ENCODE peak calls at places on chromosome 21, in four cellular contexts. U is esophagus squamous epithelium, C is left lung, Q is BE2C. O is an unnamed sample. For H3K27me3, the result is how much of the 10 kb centered on the place peaks cover.

GRCh38 chr21:15928686-15929085 is 198.9 kb downstream of the USP25 start:
- DNase-seq in U (no peak), C (no peak), Q (no peak), O (no peak)

GRCh38 chr21:43921979-43922945 is 57.2 kb downstream of the AGPAT3 start:
- DNase-seq in U (no peak), C (peak), Q (peak), O (peak)

GRCh38 chr21:23160914-23161313 is 2162.7 kb downstream of the NCAM2 start:
- DNase-seq in U (no peak), C (no peak), Q (no peak), O (no peak)

GRCh38 chr21:44443291-44443890 is 11.9 kb upstream of the LRRC3 start:
- DNase-seq in U (no peak), C (peak), Q (peak), O (no peak)

GRCh38 chr21:39168800-39169199 is 14.5 kb downstream of the PSMG1 start:
- DNase-seq in U (no peak), C (no peak), Q (no peak), O (no peak)

GRCh38 chr21:18499761-18500376 is 96.3 kb upstream of the TMPRSS15 start:
- DNase-seq in U (no peak), C (no peak), Q (peak), O (peak)

GRCh38 chr21:23887709-23888303 is 1719.5 kb downstream of the MRPL39 start:
- DNase-seq in U (no peak), C (no peak), Q (no peak), O (no peak)

GRCh38 chr21:41160036-41160435 is 7.9 kb upstream of the BACE2 start:
- DNase-seq in U (no peak), C (no peak), Q (no peak), O (no peak)

GRCh38 chr21:39050839-39051560 is 132.3 kb downstream of the PSMG1 start:
- DNase-seq in U (no peak), C (no peak), Q (no peak), O (no peak)

GRCh38 chr21:17491716-17492414 is 21.0 kb upstream of the CXADR start:
- DNase-seq in U (no peak), C (no peak), Q (no peak), O (peak)

GRCh38 chr21:17050156-17050555 is 462.7 kb upstream of the CXADR start:
- DNase-seq in U (no peak), C (no peak), Q (no peak), O (no peak)

GRCh38 chr21:37787456-37787855 is 128.8 kb downstream of the KCNJ6 start:
- DNase-seq in U (no peak), C (no peak), Q (no peak), O (peak)

GRCh38 chr21:36773111-36773510 is 74.2 kb downstream of the SIM2 start:
- DNase-seq in U (no peak), C (peak), Q (peak), O (no peak)

GRCh38 chr21:29077651-29078090 is 4.2 kb upstream of the CCT8 start:
- DNase-seq in U (no peak), C (no peak), Q (no peak), O (peak)

GRCh38 chr21:39107739-39108138 is 75.5 kb downstream of the PSMG1 start:
- DNase-seq in U (no peak), C (no peak), Q (no peak), O (no peak)

GRCh38 chr21:37208741-37209225 is 58.4 kb downstream of the VPS26C start:
- DNase-seq in U (no peak), C (no peak), Q (peak), O (no peak)

GRCh38 chr21:26887241-26887640 is 42.0 kb upstream of the ADAMTS1 start:
- DNase-seq in U (no peak), C (no peak), Q (no peak), O (no peak)

GRCh38 chr21:44867999-44868700 is 5.3 kb downstream of the PTTG1IP start:
- DNase-seq in U (no peak), C (no peak), Q (no peak), O (no peak)

GRCh38 chr21:23452384-23453083 is 2154.7 kb downstream of the MRPL39 start:
- DNase-seq in U (no peak), C (no peak), Q (peak), O (peak)

GRCh38 chr21:35216966-35217365 is 167.9 kb upstream of the RUNX1 start:
- DNase-seq in U (no peak), C (no peak), Q (no peak), O (no peak)

GRCh38 chr21:38716942-38717341 is 88.8 kb upstream of the ETS2 start:
- DNase-seq in U (no peak), C (no peak), Q (no peak), O (no peak)

GRCh38 chr21:44892095-44892494 is 18.6 kb upstream of the PTTG1IP start:
- DNase-seq in U (no peak), C (no peak), Q (no peak), O (no peak)

GRCh38 chr21:21406918-21407317 is 408.7 kb downstream of the NCAM2 start:
- DNase-seq in U (no peak), C (no peak), Q (no peak), O (no peak)

GRCh38 chr21:27112186-27112585 is 145.3 kb upstream of the ADAMTS5 start:
- DNase-seq in U (no peak), C (no peak), Q (no peak), O (no peak)

DNA sequence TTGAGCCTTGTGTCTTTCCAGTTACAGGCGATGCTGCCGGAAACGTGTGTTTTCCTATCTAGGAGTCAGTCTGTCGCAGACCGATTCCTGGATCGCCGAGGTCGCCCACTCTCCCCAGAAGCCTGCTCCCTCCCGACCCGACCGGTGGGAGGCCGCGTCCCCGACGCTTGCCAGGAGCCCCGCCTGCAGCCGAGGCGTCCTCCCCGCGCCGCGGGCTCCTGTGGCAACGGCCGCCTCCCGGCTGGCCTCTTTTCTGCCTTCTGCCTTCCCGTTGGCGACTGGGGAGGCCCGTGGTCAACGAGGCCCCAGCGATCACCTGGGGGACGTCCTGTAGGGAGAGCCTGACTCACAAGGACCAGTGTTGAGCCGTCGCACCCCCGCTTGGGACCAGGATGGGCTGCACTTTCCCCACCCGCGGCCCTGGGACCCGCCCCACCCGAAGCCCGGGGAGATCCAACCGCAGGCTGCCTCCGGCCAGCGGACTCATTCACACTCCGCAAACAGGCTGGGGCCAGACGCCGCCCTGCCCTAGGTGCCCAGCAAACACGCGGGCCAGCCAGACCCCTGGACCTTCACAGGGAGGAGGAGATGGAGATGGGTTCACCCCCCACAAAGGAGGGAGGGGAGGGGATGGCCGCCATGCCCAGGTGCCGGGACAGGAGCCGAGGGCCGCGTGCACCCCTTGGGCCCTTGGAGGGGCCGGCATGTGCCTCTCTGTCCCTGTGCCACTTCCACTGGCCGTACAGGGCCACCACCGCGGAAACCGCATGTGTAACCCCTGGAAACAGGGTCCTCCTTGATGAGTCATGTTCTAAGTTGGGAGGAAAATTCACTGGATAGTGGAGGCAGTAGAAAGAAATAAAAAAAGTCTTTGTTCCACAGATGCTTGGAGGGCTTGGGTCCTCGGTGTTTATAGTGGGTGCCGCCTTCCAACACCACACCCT is 7.2 kb upstream of the COL6A1 start:
- DNase-seq in U (no peak), C (peak), Q (no peak), O (peak)
- H3K27me3 ChIP-seq in U (under half), C (half or more), Q (under half), O (under half)

DNA sequence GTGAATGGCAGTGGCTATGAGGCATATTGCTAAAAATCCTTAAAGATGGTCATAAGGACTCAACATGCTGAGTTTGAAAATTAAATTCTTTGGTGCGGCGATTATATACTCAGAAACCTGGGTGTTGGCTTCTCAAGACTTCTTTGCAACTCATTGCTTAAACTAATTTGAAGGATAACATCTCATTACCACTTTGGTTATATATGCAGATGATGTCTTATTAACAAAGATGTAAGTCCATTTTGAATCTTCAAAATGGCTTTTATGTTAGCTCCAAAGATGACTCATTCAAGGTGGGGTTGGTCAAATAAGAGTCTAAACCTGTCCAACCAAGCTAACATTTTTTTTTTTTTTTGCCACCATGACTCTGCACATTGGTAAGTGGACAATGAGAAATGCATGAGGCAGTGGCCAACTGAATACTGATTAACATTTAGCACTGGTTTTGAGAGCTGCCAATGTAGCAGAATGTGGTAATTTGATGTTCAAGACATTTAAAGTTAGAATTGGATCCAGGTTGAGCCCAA is at the start of gene KRTAP27-1:
- DNase-seq in U (no peak), C (no peak), Q (no peak), O (no peak)
- H3K27me3 ChIP-seq in U (under half), C (under half), Q (under half), O (under half)

GRCh38 chr21:34004984-34005383 is 68.4 kb upstream of the MRPS6 start:
- DNase-seq in U (no peak), C (no peak), Q (no peak), O (no peak)
- H3K27me3 ChIP-seq in U (under half), C (under half), Q (under half), O (under half)

GRCh38 chr21:45979141-45979631 is 2.4 kb upstream of the COL6A1 start:
- DNase-seq in U (no peak), C (peak), Q (peak), O (no peak)
- H3K27me3 ChIP-seq in U (under half), C (half or more), Q (under half), O (under half)

GRCh38 chr21:42392731-42393442 is 3.0 kb downstream of the TMPRSS3 start:
- DNase-seq in U (no peak), C (peak), Q (no peak), O (no peak)

GRCh38 chr21:42393443-42393950 is 2.4 kb downstream of the TMPRSS3 start:
- DNase-seq in U (no peak), C (no peak), Q (no peak), O (no peak)

GRCh38 chr21:42397291-42398129 is 1.7 kb upstream of the TMPRSS3 start:
- DNase-seq in U (no peak), C (peak), Q (peak), O (no peak)

GRCh38 chr21:42395910-42396625 is at the start of gene TMPRSS3:
- DNase-seq in U (no peak), C (peak), Q (no peak), O (no peak)

GRCh38 chr21:42395302-42395701 is 550 bp downstream of the TMPRSS3 start:
- DNase-seq in U (no peak), C (peak), Q (no peak), O (no peak)
- H3K27me3 ChIP-seq in U (under half), C (under half), Q (under half), O (under half)

O was measured in cardiac muscle cell.